ENCODE peak calls at places on chromosomes 16 and 17, in nine cellular contexts. U is upper lobe of right lung; I is AG10803; O is AG09309; M is A673; Y is fibroblast of lung; Q is B cell; R is tibial artery; X is CD4-positive, alpha-beta T cell. J is an unnamed sample.

GRCh38 chr17:48816774-48817590 is at the start of gene TTLL6:
- DNase-seq in M (peak; percentile 97), Q (peak; percentile 73), O (no peak), R (peak; percentile 84), U (peak; percentile 93), Y (peak; percentile 81), I (peak; percentile 52), X (peak; percentile 75), J (peak; percentile 86)

GRCh38 chr16:1414532-1415265 is at the start of gene UNKL:
- DNase-seq in R (peak; percentile 81), X (peak; percentile 71), O (no peak), U (peak; percentile 92), Q (peak; percentile 94), I (peak; percentile 52), M (peak; percentile 69), Y (peak; percentile 28), J (no peak)

GRCh38 chr16:67917140-67917851 is 14.4 kb downstream of the CTRL start:
- DNase-seq in Q (no peak), Y (peak; percentile 20), R (no peak), M (no peak), I (peak; percentile 65), X (no peak), U (no peak), O (no peak), J (no peak)

GRCh38 chr17:50037321-50038107 is 18.4 kb upstream of the ITGA3 start:
- DNase-seq in O (no peak), U (peak; percentile 86), X (no peak), Q (no peak), R (peak; percentile 93), I (peak; percentile 68), Y (peak; percentile 81), M (no peak), J (no peak)

GRCh38 chr16:27258241-27258734 is 10.3 kb downstream of the NSMCE1 start:
- DNase-seq in I (peak; percentile 37), Q (no peak), R (no peak), M (no peak), X (no peak), O (no peak), U (no peak), Y (peak; percentile 68), J (peak; percentile 19)

GRCh38 chr16:70789231-70789926 is 11.6 kb downstream of the VAC14 start:
- DNase-seq in I (peak; percentile 74), O (no peak), M (peak; percentile 62), U (no peak), X (no peak), Y (no peak), R (peak; percentile 83), Q (no peak), J (no peak)

GRCh38 chr16:50815382-50815781 is 73.5 kb downstream of the CYLD start:
- DNase-seq in U (no peak), R (no peak), Q (no peak), O (no peak), X (no peak), I (no peak), M (no peak), Y (no peak), J (peak; percentile 69)

GRCh38 chr17:8206536-8206935 is 3.8 kb downstream of the AURKB start:
- DNase-seq in X (no peak), R (no peak), O (no peak), M (no peak), U (no peak), Q (no peak), I (no peak), Y (no peak), J (no peak)

GRCh38 chr17:50170662-50171370 is 5.0 kb downstream of the SGCA start:
- DNase-seq in X (no peak), I (no peak), Q (no peak), R (no peak), U (no peak), O (no peak), M (no peak), Y (peak; percentile 57), J (no peak)

GRCh38 chr17:30104575-30105339 is 11.9 kb upstream of the NSRP1 start:
- DNase-seq in R (peak; percentile 81), Y (peak; percentile 68), X (peak; percentile 56), M (peak; percentile 88), U (peak; percentile 74), Q (peak; percentile 81), I (peak; percentile 80), O (peak; percentile 53), J (peak; percentile 89)

GRCh38 chr17:61054430-61054829 is 345.2 kb upstream of the TBX2 start:
- DNase-seq in U (no peak), Y (peak; percentile 22), O (no peak), Q (no peak), M (no peak), R (no peak), I (no peak), X (no peak), J (no peak)

GRCh38 chr17:63700528-63701441 is 860 bp upstream of the LIMD2 start:
- DNase-seq in X (peak; percentile 37), Y (peak; percentile 67), M (peak; percentile 75), O (no peak), Q (peak; percentile 84), I (peak; percentile 54), U (peak; percentile 80), R (peak; percentile 85), J (no peak)

GRCh38 chr16:86509759-86510464 is 415 bp upstream of the FOXF1 start:
- DNase-seq in Q (no peak), O (no peak), U (no peak), Y (peak; percentile 93), I (peak; percentile 72), M (peak; percentile 21), X (no peak), R (no peak), J (no peak)

GRCh38 chr17:2415081-2415480 is 14.2 kb upstream of the MNT start:
- DNase-seq in O (no peak), I (no peak), Y (no peak), Q (no peak), R (peak; percentile 65), X (no peak), U (no peak), M (no peak), J (no peak)

GRCh38 chr16:16828913-16829398 is 450.0 kb downstream of the NPIPA7 start:
- DNase-seq in Y (no peak), O (no peak), M (no peak), U (no peak), I (no peak), X (no peak), Q (no peak), R (no peak), J (no peak)

GRCh38 chr17:72826602-72827001 is 265.9 kb downstream of the SLC39A11 start:
- DNase-seq in I (no peak), R (no peak), M (no peak), O (no peak), X (no peak), U (no peak), Y (peak; percentile 59), Q (no peak), J (no peak)
- TF ChIP-seq CTCF in I (no peak), R (no peak), M (no peak), O (no peak), X (no peak), U (no peak), Y (no peak), Q (no peak), J (no peak)

DNA sequence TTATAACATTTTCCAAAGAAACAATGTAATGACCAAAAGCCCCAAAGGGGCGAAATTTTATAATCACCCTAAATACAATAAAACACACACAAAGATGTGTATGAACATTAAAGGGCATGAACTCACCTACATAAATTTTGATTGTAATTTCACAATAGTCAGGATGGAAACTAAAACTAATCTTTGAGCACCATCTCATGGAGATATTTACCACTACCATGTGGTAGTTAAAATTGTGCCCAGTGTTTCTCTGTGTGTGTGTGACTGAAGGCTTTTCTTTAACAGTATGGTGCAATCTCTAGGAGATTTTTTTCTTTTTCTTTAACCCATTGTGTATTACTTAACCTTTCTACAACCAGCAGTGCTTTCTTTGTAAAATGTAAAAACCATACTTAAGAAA is 19.7 kb upstream of the MEIOC start:
- DNase-seq in U (no peak), R (no peak), Q (peak; percentile 29), I (peak; percentile 76), M (peak; percentile 1), X (no peak), Y (peak; percentile 41), O (peak; percentile 45), J (no peak)
- TF ChIP-seq CTCF in U (peak; percentile 51), R (peak; percentile 54), Q (peak; percentile 66), I (peak; percentile 77), M (peak; percentile 30), X (no peak), Y (peak; percentile 31), O (peak; percentile 41), J (peak; percentile 78)

GRCh38 chr17:19270347-19270950 is 33.3 kb downstream of the EPN2 start:
- DNase-seq in M (no peak), I (no peak), R (no peak), X (no peak), O (no peak), Y (no peak), Q (no peak), U (no peak), J (no peak)
- TF ChIP-seq CTCF in M (no peak), I (no peak), R (no peak), X (no peak), O (no peak), Y (no peak), Q (no peak), U (peak; percentile 24), J (no peak)

GRCh38 chr17:40451420-40451819 is 8.2 kb downstream of the IGFBP4 start:
- DNase-seq in Q (no peak), Y (peak; percentile 88), M (no peak), I (peak; percentile 98), R (peak; percentile 95), O (peak; percentile 90), X (no peak), U (no peak), J (no peak)
- TF ChIP-seq CTCF in Q (no peak), Y (no peak), M (no peak), I (no peak), R (no peak), O (no peak), X (no peak), U (no peak), J (no peak)

J was measured in osteocyte.